ENCODE peak calls at places on chromosome 3, in six cellular contexts. D is tibial nerve, H is iPS-NIHi11, R is ELR, C is Right ventricle myocardium superior, Z is posterior cingulate gyrus. L is an unnamed sample.

GRCh38 chr3:52405066-52405465 is 39.8 kb downstream of the SEMA3G start:
- DNase-seq in C (peak; percentile 22), H (no peak), R (no peak), Z (no peak), D (no peak), L (no peak)

GRCh38 chr3:31709005-31709404 is 176.3 kb downstream of the STT3B start:
- DNase-seq in Z (no peak), R (no peak), D (no peak), H (no peak), C (no peak), L (no peak)

GRCh38 chr3:14450506-14450905 is 48.1 kb downstream of the SLC6A6 start:
- DNase-seq in Z (no peak), C (no peak), R (no peak), D (no peak), H (no peak), L (no peak)

GRCh38 chr3:108296239-108296638 is at the start of gene HHLA2:
- DNase-seq in D (no peak), C (no peak), Z (no peak), H (no peak), R (peak; percentile 58), L (no peak)

GRCh38 chr3:125353128-125353527 is 22.0 kb downstream of the ZNF148 start:
- DNase-seq in H (no peak), Z (no peak), R (no peak), C (no peak), D (no peak), L (peak; percentile 17)

GRCh38 chr3:52532838-52533622 is 627 bp downstream of the NT5DC2 start:
- DNase-seq in C (peak; percentile 65), Z (no peak), H (peak; percentile 66), D (no peak), R (peak; percentile 45), L (peak; percentile 47)

GRCh38 chr3:66456711-66457173 is 44.1 kb downstream of the LRIG1 start:
- DNase-seq in D (peak; percentile 30), R (no peak), Z (peak; percentile 61), C (peak; percentile 58), H (no peak), L (no peak)

GRCh38 chr3:50550079-50550736 is 17.3 kb downstream of the C3orf18 start:
- DNase-seq in C (peak; percentile 71), D (peak; percentile 29), Z (peak; percentile 46), R (peak; percentile 55), H (peak; percentile 86), L (peak; percentile 78)

GRCh38 chr3:195245531-195245951 is 25.4 kb downstream of the XXYLT1 start:
- DNase-seq in C (no peak), R (no peak), Z (no peak), D (no peak), H (no peak), L (no peak)

GRCh38 chr3:129442486-129442885 is 2.5 kb downstream of the IFT122 start:
- DNase-seq in C (no peak), R (no peak), D (no peak), Z (no peak), H (no peak), L (no peak)

GRCh38 chr3:128590948-128591347 is 59.7 kb downstream of the RPN1 start:
- DNase-seq in R (peak; percentile 22), C (no peak), Z (no peak), H (peak; percentile 75), D (no peak), L (no peak)

GRCh38 chr3:78725703-78726246 is 1042.0 kb downstream of the ROBO1 start:
- DNase-seq in H (no peak), D (no peak), R (no peak), C (no peak), Z (no peak), L (peak; percentile 32)

GRCh38 chr3:117995795-117996194 is 1038.9 kb downstream of the IGSF11 start:
- DNase-seq in H (no peak), Z (no peak), C (no peak), R (no peak), D (no peak), L (peak; percentile 67)

GRCh38 chr3:160758929-160759577 is 3.0 kb downstream of the PPM1L start:
- DNase-seq in D (no peak), Z (no peak), C (no peak), R (no peak), H (no peak), L (no peak)

GRCh38 chr3:123658118-123658859 is 73.4 kb upstream of the HACD2 start:
- DNase-seq in Z (no peak), R (peak; percentile 19), C (peak; percentile 53), D (peak; percentile 61), H (no peak), L (peak; percentile 58)

GRCh38 chr3:37511357-37511970 is 337.1 kb upstream of the LRRFIP2 start:
- DNase-seq in C (peak; percentile 58), D (no peak), Z (peak; percentile 20), R (no peak), H (no peak), L (no peak)